ENCODE peak calls at places on chromosomes 4 and X, in four cellular contexts. H is astrocyte of the spinal cord; Z is epithelial cell of esophagus; Q is CD4-positive, alpha-beta T cell. N is an unnamed sample.

GRCh38 chrX:57528670-57529255 is 63.0 kb upstream of the ZXDB start:
- DNase-seq in H (no peak), Z (peak; percentile 31), Q (no peak), N (no peak)

GRCh38 chrX:103215037-103215767 is at the start of gene BEX4:
- DNase-seq in H (peak; percentile 61), Z (peak; percentile 66), Q (peak; percentile 81), N (peak; percentile 83)

GRCh38 chrX:153672531-153673397 is 849 bp downstream of the PNCK start:
- DNase-seq in H (no peak), Z (no peak), Q (no peak), N (no peak)

GRCh38 chrX:13742397-13743176 is 8.0 kb downstream of the OFD1 start:
- DNase-seq in H (no peak), Z (no peak), Q (no peak), N (peak; percentile 61)

GRCh38 chrX:148633509-148633908 is 133.1 kb downstream of the AFF2 start:
- DNase-seq in H (no peak), Z (no peak), Q (no peak), N (no peak)

GRCh38 chrX:134692990-134693389 is 34.7 kb upstream of the PLAC1 start:
- DNase-seq in H (peak; percentile 41), Z (peak; percentile 81), Q (no peak), N (no peak)

GRCh38 chrX:24375732-24376131 is 15.3 kb downstream of the SUPT20HL1 start:
- DNase-seq in H (no peak), Z (no peak), Q (no peak), N (no peak)

GRCh38 chr4:174918058-174918457 is at the start of gene ADAM29:
- DNase-seq in H (no peak), Z (no peak), Q (no peak), N (no peak)

GRCh38 chr4:93394488-93395185 is 433.9 kb upstream of the ATOH1 start:
- DNase-seq in H (peak; percentile 62), Z (peak; percentile 2), Q (no peak), N (no peak)

GRCh38 chr4:169682360-169683047 is 62.1 kb downstream of the CLCN3 start:
- DNase-seq in H (no peak), Z (peak; percentile 19), Q (no peak), N (no peak)

GRCh38 chrX:136652822-136653723 is 5.1 kb downstream of the CD40LG start:
- DNase-seq in H (no peak), Z (no peak), Q (no peak), N (no peak)

GRCh38 chr4:633976-634598 is 8.7 kb downstream of the PDE6B start:
- DNase-seq in H (no peak), Z (no peak), Q (no peak), N (no peak)

GRCh38 chr4:162011039-162011438 is 152.8 kb downstream of the FSTL5 start:
- DNase-seq in H (peak; percentile 7), Z (no peak), Q (no peak), N (no peak)

DNA sequence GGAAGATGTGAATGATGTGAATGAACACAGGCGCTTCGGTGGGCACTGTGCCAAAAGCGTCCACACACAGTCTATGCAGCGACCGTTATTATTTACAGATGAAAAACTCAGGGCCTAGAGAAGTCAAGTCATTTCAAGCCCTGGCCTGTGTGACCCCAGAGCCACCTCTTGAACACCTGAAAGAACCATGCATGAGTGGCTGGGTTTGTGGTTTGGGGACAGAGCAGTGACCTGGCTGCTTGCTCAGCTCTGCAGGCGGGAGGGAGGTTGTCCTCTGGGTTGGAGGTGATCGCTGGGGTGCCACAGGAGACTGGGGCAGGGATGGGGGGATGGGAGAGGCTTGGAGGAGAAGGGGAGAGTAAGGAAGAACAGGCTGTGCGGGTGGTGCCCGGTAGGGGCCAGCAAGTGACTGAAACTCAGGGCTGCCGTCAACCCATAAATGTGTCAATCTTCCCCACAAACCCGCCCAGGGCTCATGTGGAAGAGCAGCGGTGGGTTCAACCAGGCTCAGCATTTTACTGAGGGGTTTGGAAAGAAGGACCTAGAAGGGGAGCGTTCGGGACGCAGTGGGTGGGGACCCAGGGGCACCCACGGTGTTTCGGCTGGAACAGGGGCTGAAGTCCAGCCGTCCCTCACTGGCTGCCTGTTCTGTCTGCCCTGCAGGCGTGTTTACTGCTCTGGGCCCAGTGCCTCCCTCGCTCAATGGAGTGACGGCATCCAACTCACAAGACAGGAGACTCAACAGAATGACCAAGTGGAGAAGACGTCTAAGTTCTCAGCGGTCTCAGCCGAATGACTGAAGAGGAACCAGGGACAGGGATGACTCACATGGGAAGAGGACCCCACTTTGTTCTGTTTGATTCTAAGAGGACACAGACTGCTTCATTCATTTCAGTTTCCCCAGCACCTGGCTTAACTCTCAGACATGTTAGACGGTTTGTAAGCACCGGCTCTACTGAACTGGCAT is 167.8 kb downstream of the AFAP1 start:
- DNase-seq in H (no peak), Z (no peak), Q (no peak), N (peak; percentile 86)
- TF ChIP-seq CTCF in H (no peak), Z (no peak), Q (no peak), N (no peak)

DNA sequence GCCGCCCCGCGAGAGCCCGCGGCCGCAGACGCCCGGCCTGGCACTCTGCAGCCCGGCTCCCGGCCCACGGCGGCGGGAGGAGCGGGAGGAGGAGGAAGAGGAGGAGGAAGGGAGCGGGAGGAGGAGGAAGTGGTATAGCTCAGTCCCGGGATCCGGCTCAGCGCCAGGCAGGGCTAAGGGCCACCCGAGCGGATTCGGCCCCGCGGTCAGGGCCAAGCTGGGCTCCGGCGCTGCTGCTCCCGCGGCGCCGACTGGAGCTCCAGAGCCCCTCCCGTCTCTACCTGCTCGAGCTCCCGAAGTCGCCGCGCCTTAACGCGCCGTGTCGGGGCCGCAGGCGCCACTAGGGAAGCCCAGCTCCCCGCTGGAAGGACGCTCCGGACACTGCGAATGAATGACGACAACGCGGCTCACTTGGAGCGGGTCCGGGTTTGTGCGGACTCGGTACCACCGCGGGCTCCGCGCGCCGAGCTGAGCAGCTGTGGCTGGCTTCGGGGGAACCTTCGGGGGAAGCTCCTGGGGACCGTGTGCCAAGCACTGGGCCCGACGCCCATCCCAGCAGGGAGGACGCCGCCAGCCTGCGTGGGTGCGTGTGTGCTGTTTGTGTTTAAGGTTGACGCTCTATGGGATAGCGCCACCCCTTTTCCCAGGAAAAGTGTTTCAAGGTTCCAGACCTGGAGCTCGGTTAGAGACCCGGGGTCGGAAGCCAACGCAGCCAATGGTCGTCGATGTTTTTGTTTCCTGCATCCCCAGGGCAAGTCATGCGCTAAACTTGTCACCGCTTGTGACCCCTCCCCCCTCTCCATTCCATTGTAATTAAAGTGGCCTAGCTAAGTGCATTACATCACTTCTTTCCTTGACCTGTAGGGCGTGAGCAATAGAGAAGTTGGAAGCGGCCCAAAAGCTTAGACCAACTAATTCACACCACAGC is at the start of gene TBC1D9:
- DNase-seq in H (peak; percentile 68), Z (peak; percentile 97), Q (no peak), N (peak; percentile 50)
- TF ChIP-seq CTCF in H (no peak), Z (peak; percentile 10), Q (no peak), N (no peak)

DNA sequence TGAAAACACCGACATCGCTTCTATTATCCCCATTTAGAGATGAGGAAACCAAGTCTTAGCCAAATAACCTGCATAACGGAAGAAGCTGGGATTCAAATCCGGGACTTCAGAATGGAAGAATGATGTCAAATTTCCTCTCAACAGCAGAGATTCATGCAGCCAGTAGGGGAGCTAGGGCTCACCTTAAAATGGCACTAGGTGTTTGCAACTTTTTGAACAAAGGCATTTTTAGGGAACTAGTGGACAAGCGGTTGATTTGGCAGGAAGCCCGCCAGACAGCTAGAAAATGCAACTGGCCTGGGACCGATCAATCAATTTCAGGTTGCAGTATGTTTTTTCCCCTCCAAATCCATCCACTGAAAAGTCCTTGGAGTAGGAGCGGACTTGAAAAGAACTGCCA is 224.2 kb downstream of the PTTG2 start:
- DNase-seq in H (no peak), Z (no peak), Q (no peak), N (no peak)
- TF ChIP-seq CTCF in H (peak; percentile 42), Z (peak; percentile 55), Q (peak; percentile 17), N (no peak)

DNA sequence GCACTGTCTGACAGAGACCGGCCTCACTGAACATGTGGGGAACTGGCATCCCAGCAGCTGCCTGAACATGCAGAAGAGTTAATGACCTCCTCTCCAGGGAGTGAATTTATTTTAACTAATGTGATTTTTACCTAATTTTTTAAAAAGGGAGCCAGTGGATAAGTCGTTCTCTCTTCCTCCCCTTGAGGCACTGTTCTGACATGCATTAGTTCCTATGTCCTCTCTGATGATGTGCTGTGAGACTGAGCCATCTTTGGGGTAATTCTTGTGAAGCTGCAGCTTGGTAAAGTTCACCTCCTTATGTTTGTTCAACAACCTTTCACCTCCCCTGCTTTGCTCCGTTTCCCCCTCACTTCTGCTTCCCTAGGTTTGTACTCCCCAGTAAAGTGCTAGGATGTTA is 139.7 kb downstream of the COL25A1 start:
- DNase-seq in H (no peak), Z (no peak), Q (no peak), N (no peak)
- TF ChIP-seq CTCF in H (no peak), Z (no peak), Q (no peak), N (no peak)

GRCh38 chr4:165381821-165382373 is 3.1 kb downstream of the CPE start:
- DNase-seq in H (no peak), Z (no peak), Q (no peak), N (no peak)

GRCh38 chr4:165378398-165378762 is 428 bp upstream of the CPE start:
- DNase-seq in H (no peak), Z (no peak), Q (no peak), N (no peak)

GRCh38 chr4:165375465-165375864 is 3.3 kb upstream of the CPE start:
- DNase-seq in H (no peak), Z (no peak), Q (no peak), N (no peak)

GRCh38 chr4:165379662-165380061 is 854 bp downstream of the CPE start:
- DNase-seq in H (no peak), Z (no peak), Q (no peak), N (no peak)

DNA sequence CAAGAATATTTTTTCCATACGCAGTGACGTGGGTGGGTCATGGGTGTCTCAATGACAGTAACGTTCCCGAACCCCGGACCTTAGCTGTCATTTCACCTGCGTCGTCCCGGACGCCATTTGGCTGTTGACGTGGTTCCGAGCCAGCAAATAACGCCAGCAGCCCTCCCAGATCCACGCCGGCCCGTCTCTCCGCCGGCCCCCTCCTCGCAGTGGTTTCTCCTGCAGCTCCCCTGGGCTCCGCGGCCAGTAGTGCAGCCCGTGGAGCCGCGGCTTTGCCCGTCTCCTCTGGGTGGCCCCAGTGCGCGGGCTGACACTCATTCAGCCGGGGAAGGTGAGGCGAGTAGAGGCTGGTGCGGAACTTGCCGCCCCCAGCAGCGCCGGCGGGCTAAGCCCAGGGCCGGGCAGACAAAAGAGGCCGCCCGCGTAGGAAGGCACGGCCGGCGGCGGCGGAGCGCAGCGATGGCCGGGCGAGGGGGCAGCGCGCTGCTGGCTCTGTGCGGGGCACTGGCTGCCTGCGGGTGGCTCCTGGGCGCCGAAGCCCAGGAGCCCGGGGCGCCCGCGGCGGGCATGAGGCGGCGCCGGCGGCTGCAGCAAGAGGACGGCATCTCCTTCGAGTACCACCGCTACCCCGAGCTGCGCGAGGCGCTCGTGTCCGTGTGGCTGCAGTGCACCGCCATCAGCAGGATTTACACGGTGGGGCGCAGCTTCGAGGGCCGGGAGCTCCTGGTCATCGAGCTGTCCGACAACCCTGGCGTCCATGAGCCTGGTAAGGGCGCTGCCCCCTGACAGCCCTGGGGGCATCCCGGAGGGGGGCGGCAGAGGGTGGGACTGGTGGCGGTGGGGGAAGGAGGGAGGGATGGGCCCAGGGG is at the start of gene CPE:
- DNase-seq in H (peak; percentile 83), Z (peak; percentile 79), Q (peak; percentile 59), N (peak; percentile 69)
- TF ChIP-seq CTCF in H (peak; percentile 59), Z (peak; percentile 54), Q (no peak), N (no peak)

GRCh38 chr4:16284050-16284449 is 57.8 kb upstream of the TAPT1 start:
- DNase-seq in H (no peak), Z (no peak), Q (no peak), N (no peak)

DNA sequence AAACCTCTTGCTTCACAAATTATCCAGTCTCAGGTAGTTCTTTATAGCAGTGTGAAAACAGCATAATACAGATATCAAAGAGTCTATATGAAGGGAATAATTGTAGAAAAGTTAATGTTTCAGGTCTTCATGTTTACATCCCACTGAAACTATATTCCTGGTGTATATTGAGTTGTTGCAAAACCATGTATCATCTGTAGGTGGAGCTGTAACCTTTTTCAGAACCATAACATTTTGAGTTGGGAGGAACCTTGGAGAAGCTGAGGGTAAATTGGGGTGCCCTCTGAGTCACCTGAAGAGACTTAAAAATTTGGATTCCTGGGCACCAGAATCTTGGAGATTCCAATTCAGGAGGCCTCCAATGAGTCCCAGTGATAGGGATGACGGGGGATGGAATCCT is 51.9 kb upstream of the TAPT1 start:
- DNase-seq in H (no peak), Z (no peak), Q (no peak), N (no peak)
- TF ChIP-seq CTCF in H (peak; percentile 10), Z (no peak), Q (no peak), N (no peak)